ENCODE peak calls at places on chromosomes 7 and 10, in six cellular contexts. B, S, T, J, D and Z are unnamed samples.

GRCh38 chr10:102975483-102976057 is 57.5 kb downstream of the CNNM2 start:
- DNase-seq in T (no peak), J (no peak), B (no peak), S (no peak), D (no peak), Z (no peak)

GRCh38 chr7:132261296-132261695 is 315.0 kb downstream of the PLXNA4 start:
- DNase-seq in S (no peak), J (no peak), B (no peak), T (no peak), D (no peak), Z (no peak)

GRCh38 chr10:17425584-17426262 is 28.7 kb downstream of the ST8SIA6 start:
- DNase-seq in J (no peak), D (no peak), S (no peak), T (no peak), B (no peak), Z (no peak)

GRCh38 chr7:65251851-65252620 is 121.6 kb upstream of the ZNF92 start:
- DNase-seq in B (peak; percentile 32), T (peak; percentile 71), S (peak; percentile 80), J (peak; percentile 60), D (peak; percentile 29), Z (peak; percentile 57)

GRCh38 chr7:66267249-66267648 is 62.1 kb downstream of the TPST1 start:
- DNase-seq in J (no peak), B (no peak), D (peak; percentile 77), S (no peak), T (no peak), Z (peak; percentile 66)

GRCh38 chr10:113499066-113499465 is 53.8 kb upstream of the HABP2 start:
- DNase-seq in D (no peak), S (no peak), B (no peak), J (peak; percentile 39), T (no peak), Z (no peak)

GRCh38 chr7:27046854-27047549 is 48.8 kb downstream of the HOXA1 start:
- DNase-seq in J (peak; percentile 79), B (no peak), T (peak; percentile 57), S (no peak), D (peak; percentile 78), Z (no peak)

GRCh38 chr10:119006451-119007210 is 22.9 kb upstream of the NANOS1 start:
- DNase-seq in D (peak; percentile 99), J (peak; percentile 98), S (no peak), B (peak; percentile 57), T (no peak), Z (peak; percentile 83)

GRCh38 chr10:124287071-124287685 is 131.5 kb downstream of the OAT start:
- DNase-seq in S (no peak), B (no peak), D (no peak), T (no peak), J (no peak), Z (no peak)

GRCh38 chr10:103278862-103279298 is 1.9 kb downstream of the INA start:
- DNase-seq in J (peak; percentile 41), S (peak; percentile 86), T (no peak), B (peak; percentile 66), D (peak; percentile 24), Z (no peak)

GRCh38 chr10:65941098-65941655 is 984.7 kb upstream of the LRRTM3 start:
- DNase-seq in S (no peak), B (peak; percentile 40), T (no peak), J (no peak), D (peak; percentile 4), Z (no peak)

GRCh38 chr7:130489140-130489967 is 2.5 kb upstream of the MEST start:
- DNase-seq in J (no peak), B (peak; percentile 62), T (no peak), S (no peak), D (peak; percentile 97), Z (peak; percentile 38)

GRCh38 chr10:114221235-114221634 is 17.8 kb upstream of the VWA2 start:
- DNase-seq in B (no peak), D (no peak), S (no peak), J (no peak), T (no peak), Z (no peak)

GRCh38 chr7:13849528-13849892 is 140.0 kb downstream of the ETV1 start:
- DNase-seq in S (no peak), J (no peak), T (no peak), B (no peak), D (no peak), Z (no peak)

GRCh38 chr10:100827819-100828743 is 82.7 kb downstream of the PAX2 start:
- DNase-seq in J (peak; percentile 30), B (peak; percentile 79), S (peak; percentile 84), T (no peak), D (no peak), Z (no peak)

GRCh38 chr7:4682621-4683042 is 537 bp downstream of the FOXK1 start:
- DNase-seq in B (peak; percentile 56), J (peak; percentile 42), D (no peak), T (no peak), S (peak; percentile 50), Z (no peak)

GRCh38 chr10:14604181-14605142 is 170.2 kb downstream of the FAM107B start:
- DNase-seq in T (peak; percentile 18), B (peak; percentile 89), S (peak; percentile 90), D (peak; percentile 25), J (peak; percentile 69), Z (no peak)

GRCh38 chr7:2872296-2872874 is 28.3 kb upstream of the GNA12 start:
- DNase-seq in B (no peak), J (no peak), D (no peak), S (no peak), T (no peak), Z (no peak)

GRCh38 chr10:76206797-76207352 is 775.5 kb downstream of the LRMDA start:
- DNase-seq in B (no peak), T (no peak), S (no peak), D (no peak), J (peak; percentile 32), Z (no peak)

GRCh38 chr7:153258686-153259085 is 499.1 kb downstream of the ACTR3B start:
- DNase-seq in B (no peak), S (no peak), T (no peak), D (no peak), J (no peak), Z (no peak)

GRCh38 chr10:119233123-119233820 is 25.9 kb downstream of the GRK5 start:
- DNase-seq in B (no peak), D (no peak), J (no peak), S (no peak), T (no peak), Z (no peak)

GRCh38 chr10:23994459-23995046 is 214.4 kb upstream of the KIAA1217 start:
- DNase-seq in S (peak; percentile 78), J (peak; percentile 69), B (peak; percentile 85), T (peak; percentile 8), D (peak; percentile 44), Z (peak; percentile 19)

GRCh38 chr10:99731296-99732032 is 463 bp downstream of the COX15 start:
- DNase-seq in B (no peak), J (no peak), T (no peak), D (no peak), S (no peak), Z (no peak)
- TF ChIP-seq CTCF in B (no peak), J (no peak), T (no peak), D (peak; percentile 24), S (no peak), Z (no peak)

GRCh38 chr7:43018446-43018845 is 86.3 kb downstream of the MRPL32 start:
- DNase-seq in J (peak; percentile 91), D (no peak), B (no peak), S (no peak), T (peak; percentile 36), Z (no peak)

GRCh38 chr7:43014374-43014773 is 82.2 kb downstream of the MRPL32 start:
- DNase-seq in J (no peak), D (no peak), B (no peak), T (no peak), S (no peak), Z (no peak)

GRCh38 chr7:43011879-43012278 is 79.7 kb downstream of the MRPL32 start:
- DNase-seq in S (no peak), D (no peak), T (no peak), B (no peak), J (no peak), Z (no peak)

DNA sequence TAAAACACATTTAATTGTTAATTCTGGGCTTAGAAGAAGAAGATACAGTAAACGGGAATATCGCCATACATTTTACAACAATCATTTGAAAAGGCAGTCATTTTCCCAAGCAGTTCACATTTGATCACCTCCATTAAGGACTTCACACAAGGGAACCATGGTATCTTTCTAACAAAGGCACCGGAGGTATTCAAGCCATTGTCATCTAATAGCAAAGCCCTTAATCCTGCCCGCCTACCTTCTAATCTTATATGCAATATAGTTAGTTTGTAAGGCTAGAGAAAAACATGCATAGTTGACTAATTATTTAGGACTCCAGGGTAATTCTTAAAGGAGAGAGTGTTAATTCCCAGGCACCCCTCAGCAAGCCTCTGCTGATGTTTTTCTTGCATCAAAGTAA is 83.1 kb downstream of the MRPL32 start:
- DNase-seq in J (no peak), T (no peak), B (no peak), S (no peak), D (no peak), Z (no peak)
- H3K36me3 ChIP-seq in J (no peaks in the 10 kb centered on the region), T (no peaks in the 10 kb centered on the region), B (no peaks in the 10 kb centered on the region), S (no peaks in the 10 kb centered on the region), D (no peaks in the 10 kb centered on the region), Z (no peaks in the 10 kb centered on the region)

DNA sequence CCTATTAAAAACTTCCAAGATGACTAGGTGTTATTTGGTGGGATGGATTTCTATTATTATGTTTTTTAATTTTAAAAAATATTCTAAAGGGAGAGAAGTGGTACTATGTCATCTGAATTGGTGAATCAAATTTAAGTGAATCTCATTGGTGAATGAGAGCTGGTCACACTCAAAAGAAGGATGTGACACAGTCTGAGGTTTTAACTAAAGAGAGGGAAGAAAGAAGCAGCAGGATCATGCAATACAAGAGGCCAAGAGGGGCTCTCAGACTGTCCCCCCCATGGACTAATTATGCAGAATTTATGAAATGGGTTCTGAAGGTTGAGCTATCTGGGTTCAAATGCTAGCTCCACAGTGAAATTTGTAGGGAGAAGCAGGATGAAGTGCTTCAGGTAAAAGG is 16.2 kb downstream of the MACC1 start:
- DNase-seq in T (no peak), S (no peak), B (no peak), J (no peak), D (no peak), Z (no peak)
- H3K4me3 ChIP-seq in T (no peak overlapping the region), S (no peak overlapping the region), B (no peak overlapping the region), J (no peak overlapping the region), D (no peak overlapping the region), Z (no peak overlapping the region)

DNA sequence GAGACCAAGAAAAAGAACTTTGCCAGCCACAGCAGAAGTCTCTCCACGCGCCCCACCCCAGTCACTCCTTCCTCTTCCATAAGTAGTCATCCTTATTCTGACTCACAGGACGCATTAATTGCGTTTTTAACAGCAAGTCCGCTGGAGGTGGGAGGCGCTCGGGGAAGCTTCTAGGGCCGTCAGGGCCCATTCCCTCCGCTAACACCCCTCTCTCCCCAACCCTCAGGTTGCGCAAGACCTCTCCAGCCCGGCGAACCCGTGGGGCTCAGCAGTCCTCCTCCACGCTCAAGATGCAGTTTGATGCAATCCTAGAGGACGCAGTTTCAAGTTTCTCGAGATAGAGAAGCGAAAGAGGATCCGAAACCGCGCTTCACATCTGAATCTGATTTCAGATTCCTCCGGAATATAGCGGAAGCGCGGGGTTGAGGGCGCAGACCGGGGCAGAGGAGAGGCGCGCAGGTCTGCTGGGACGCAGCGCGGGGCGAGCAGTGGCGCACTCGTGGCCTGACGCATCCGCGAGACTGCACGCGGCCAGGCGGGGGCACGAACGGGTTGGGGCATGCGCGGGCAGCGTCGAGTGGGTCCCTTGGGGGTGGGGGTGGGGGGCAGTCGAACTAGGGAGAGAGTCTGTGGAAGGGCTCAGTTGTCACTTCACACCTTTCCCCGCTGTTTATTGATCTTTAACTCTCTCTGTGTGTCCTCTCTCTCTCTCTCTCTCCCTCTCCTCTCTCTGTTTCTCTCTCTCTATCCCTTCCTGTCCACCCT is 37.8 kb upstream of the PSAP start:
- DNase-seq in J (peak; percentile 42), S (peak; percentile 66), D (peak; percentile 59), T (peak; percentile 35), B (peak; percentile 79), Z (peak; percentile 71)
- TF ChIP-seq CTCF in J (peak; percentile 22), S (peak; percentile 24), D (no peak), T (no peak), B (no peak), Z (peak; percentile 2)